ENCODE peak calls at places on chromosomes 13 and 19, in four cellular contexts. G is adrenal gland, B is SJSA1, J is A549. D is an unnamed sample.

GRCh38 chr13:114004416-114005205 is 30.7 kb upstream of the C13orf46 start:
- DNase-seq in G (no peak), B (no peak), J (no peak), D (no peak)

GRCh38 chr13:90800082-90800746 is 547.3 kb upstream of the MIR17HG start:
- DNase-seq in G (peak; percentile 57), B (no peak), J (no peak), D (no peak)

GRCh38 chr13:50203256-50204083 is 188.2 kb downstream of the KCNRG start:
- DNase-seq in G (no peak), B (no peak), J (no peak), D (no peak)

GRCh38 chr13:114208134-114208533 is 26.6 kb upstream of the CDC16 start:
- DNase-seq in G (no peak), B (no peak), J (no peak), D (no peak)

GRCh38 chr19:46856062-46857022 is 4.5 kb upstream of the ARHGAP35 start:
- DNase-seq in G (peak; percentile 96), B (peak; percentile 97), J (peak; percentile 99), D (peak; percentile 78)

GRCh38 chr19:35395762-35396199 is 24.9 kb downstream of the GPR42 start:
- DNase-seq in G (peak; percentile 77), B (no peak), J (no peak), D (no peak)

GRCh38 chr19:46678110-46678732 is 17.2 kb upstream of the DACT3 start:
- DNase-seq in G (no peak), B (peak; percentile 64), J (peak; percentile 64), D (no peak)

GRCh38 chr13:92315265-92315664 is 911.3 kb upstream of the GPC6 start:
- DNase-seq in G (no peak), B (no peak), J (no peak), D (no peak)

GRCh38 chr19:50275577-50276368 is 53.4 kb downstream of the KCNC3 start:
- DNase-seq in G (no peak), B (no peak), J (no peak), D (no peak)

GRCh38 chr13:91158015-91158390 is 189.5 kb upstream of the MIR17HG start:
- DNase-seq in G (no peak), B (no peak), J (no peak), D (no peak)

GRCh38 chr19:57675881-57676280 is 5.9 kb upstream of the ZNF551 start:
- DNase-seq in G (no peak), B (no peak), J (no peak), D (no peak)

GRCh38 chr13:102286326-102286725 is 115.5 kb downstream of the FGF14 start:
- DNase-seq in G (no peak), B (no peak), J (peak; percentile 0), D (no peak)

GRCh38 chr13:32315255-32316029 is at the start of the genes BRCA2 and ZAR1L:
- DNase-seq in G (peak; percentile 87), B (peak; percentile 89), J (peak; percentile 46), D (peak; percentile 63)

GRCh38 chr13:91356919-91357612 is 9.6 kb downstream of the MIR17HG start:
- DNase-seq in G (no peak), B (no peak), J (no peak), D (no peak)

GRCh38 chr19:13053761-13054604 is 48.7 kb downstream of the LYL1 start:
- DNase-seq in G (peak; percentile 50), B (peak; percentile 99), J (no peak), D (no peak)

GRCh38 chr13:80251403-80251802 is 89.5 kb downstream of the SPRY2 start:
- DNase-seq in G (no peak), B (no peak), J (no peak), D (no peak)

GRCh38 chr19:2302319-2303208 is 5.4 kb downstream of the LINGO3 start:
- DNase-seq in G (peak; percentile 56), B (no peak), J (no peak), D (no peak)

GRCh38 chr13:73696713-73697112 is 437.5 kb downstream of the KLF12 start:
- DNase-seq in G (no peak), B (no peak), J (no peak), D (no peak)

GRCh38 chr13:70792121-70792520 is 683.9 kb upstream of the KLHL1 start:
- DNase-seq in G (no peak), B (no peak), J (no peak), D (no peak)

GRCh38 chr19:10718205-10719196 is 622 bp downstream of the DNM2 start:
- DNase-seq in G (peak; percentile 51), B (peak; percentile 56), J (no peak), D (no peak)

GRCh38 chr13:46386996-46387851 is at the start of gene RUBCNL:
- DNase-seq in G (no peak), B (no peak), J (no peak), D (no peak)

GRCh38 chr13:99955107-99955746 is 16.3 kb downstream of the ZIC5 start:
- DNase-seq in G (no peak), B (no peak), J (no peak), D (no peak)

GRCh38 chr19:35170359-35171061 is 16.0 kb downstream of the FXYD5 start:
- DNase-seq in G (no peak), B (peak; percentile 32), J (no peak), D (no peak)

DNA sequence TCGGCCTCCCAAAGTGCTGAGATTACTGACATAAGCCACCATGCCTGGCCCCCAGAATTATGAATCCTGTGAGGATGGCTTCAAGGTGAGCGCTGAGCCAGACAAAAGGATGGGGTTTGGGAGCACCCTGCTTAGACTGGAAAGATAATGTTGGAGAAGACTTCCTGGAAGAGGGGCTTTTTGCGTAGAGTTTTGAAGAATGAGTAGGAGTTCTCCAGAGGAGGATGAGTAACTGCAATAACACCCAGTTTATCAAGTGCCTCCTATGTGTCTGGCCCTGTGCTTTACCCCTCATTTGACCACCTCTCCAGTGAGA is 641 bp upstream of the GDF15 start:
- DNase-seq in G (no peak), B (no peak), J (no peak), D (no peak)
- H3K4me3 ChIP-seq in G (no peak overlapping the region), B (no peak overlapping the region), J (no peak overlapping the region), D (no peak overlapping the region)

DNA sequence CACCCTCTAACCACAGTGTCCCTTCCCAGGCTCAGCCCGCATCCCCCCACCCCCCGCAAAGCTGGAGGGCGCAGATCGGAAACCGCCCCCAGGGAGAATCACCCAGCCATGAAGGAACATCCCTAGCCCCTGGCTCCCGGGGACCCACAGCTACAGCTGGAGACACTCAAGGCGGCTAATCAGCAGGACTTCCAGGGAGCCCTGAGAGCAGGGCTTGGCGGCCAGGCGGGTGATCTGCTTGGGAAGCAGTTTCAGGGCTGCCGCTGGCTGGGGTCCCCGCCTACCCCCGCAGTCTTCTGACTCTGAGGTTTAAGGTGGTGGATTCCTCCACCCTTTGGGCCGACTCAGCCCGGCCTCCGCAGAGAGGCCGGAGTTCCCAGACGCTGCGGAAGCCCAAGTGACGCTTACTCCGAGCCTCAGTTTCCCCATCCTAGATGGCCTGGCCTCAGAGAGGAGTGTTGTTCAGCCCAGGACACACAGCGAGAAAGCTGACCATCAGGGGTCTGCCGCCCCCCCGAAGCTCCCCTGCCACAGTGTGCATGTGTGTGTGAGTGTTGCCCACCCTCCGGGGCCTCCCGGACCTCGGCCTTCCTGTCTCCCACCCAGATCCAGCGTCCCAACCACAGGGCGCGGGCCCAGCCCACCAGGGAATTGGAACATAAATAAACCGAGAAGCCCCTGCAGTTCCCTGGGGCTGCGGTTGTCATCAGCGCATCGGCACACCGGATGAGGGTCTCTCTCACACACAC is 9.8 kb downstream of the FUT6 start:
- DNase-seq in G (no peak), B (no peak), J (no peak), D (no peak)
- H3K4me3 ChIP-seq in G (no peak overlapping the region), B (no peak overlapping the region), J (no peak overlapping the region), D (peak overlapping the region; percentile 97)

GRCh38 chr19:38733241-38733492 is 11.1 kb downstream of the CAPN12 start:
- DNase-seq in G (no peak), B (no peak), J (no peak), D (no peak)

GRCh38 chr19:38734426-38735256 is 9.6 kb downstream of the CAPN12 start:
- DNase-seq in G (no peak), B (peak; percentile 44), J (peak; percentile 67), D (no peak)

GRCh38 chr19:38733493-38734175 is 10.6 kb downstream of the CAPN12 start:
- DNase-seq in G (no peak), B (peak; percentile 42), J (peak; percentile 65), D (no peak)

GRCh38 chr19:38735257-38735686 is 9.0 kb downstream of the CAPN12 start:
- DNase-seq in G (no peak), B (peak; percentile 42), J (peak; percentile 69), D (no peak)

DNA sequence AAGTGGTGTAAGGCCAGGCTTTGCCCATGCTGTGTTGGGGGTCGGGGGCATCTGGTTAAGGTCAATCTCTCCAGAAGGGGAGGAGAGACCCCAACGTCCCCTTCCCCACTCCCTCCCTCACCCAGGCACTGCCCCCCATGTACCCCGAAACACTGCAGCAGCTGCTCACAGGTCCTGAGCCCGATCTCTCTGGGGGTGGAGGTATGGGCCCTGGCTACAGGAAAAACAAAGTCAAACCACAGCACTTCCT is 10.2 kb downstream of the CAPN12 start:
- DNase-seq in G (no peak), B (peak; percentile 41), J (peak; percentile 73), D (no peak)
- H3K4me3 ChIP-seq in G (no peak overlapping the region), B (no peak overlapping the region), J (no peak overlapping the region), D (no peak overlapping the region)

DNA sequence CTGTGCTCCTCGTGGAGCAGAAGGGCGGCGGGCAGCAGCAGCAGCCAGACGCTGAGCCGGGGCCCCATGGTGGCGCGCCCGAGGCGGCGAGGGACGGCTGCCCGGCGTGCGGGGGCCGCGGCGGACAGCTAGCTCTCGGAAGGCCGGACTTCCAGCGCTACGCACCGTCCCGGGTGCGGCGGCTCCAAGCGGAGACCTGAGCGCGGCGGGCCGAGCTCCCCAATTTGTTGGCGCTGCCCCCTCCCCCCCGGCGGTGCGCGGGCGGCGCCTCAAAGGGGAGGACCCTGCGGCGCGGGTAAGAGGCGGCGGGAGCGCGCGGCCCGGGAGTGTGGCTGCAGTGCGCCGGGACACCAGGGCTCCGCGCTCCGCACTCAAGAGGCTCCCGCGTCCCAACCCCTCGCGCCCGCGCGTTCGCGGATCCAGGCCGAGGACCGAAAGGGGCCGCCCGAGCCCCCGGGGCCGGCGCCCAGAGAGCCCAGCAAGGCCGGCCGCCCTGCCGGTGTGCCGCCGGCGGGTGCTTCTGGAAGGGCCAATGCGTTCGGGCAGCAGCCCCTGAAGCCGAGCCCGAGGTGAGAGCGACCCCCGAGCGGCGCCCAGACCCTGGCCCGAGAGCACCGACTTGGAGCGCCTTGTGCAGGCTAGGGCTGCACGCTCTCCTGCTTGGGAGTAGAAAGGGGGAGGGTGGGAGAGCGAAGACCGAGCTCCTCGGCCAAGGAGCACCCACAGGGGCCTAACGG is at the start of the genes COL4A1 and COL4A2:
- DNase-seq in G (no peak), B (peak; percentile 80), J (no peak), D (peak; percentile 42)
- H3K4me3 ChIP-seq in G (no peak within 1 kb of the TSS), B (peak within 1 kb of the TSS; percentile 93), J (peak within 1 kb of the TSS; percentile 92), D (peak within 1 kb of the TSS; percentile 73)

GRCh38 chr19:17088552-17088951 is 13.0 kb downstream of the MYO9B start:
- DNase-seq in G (no peak), B (no peak), J (no peak), D (no peak)

GRCh38 chr19:17086811-17087210 is 11.2 kb downstream of the MYO9B start:
- DNase-seq in G (no peak), B (no peak), J (no peak), D (no peak)

GRCh38 chr19:17091758-17092333 is 16.3 kb downstream of the MYO9B start:
- DNase-seq in G (peak; percentile 65), B (no peak), J (no peak), D (no peak)

GRCh38 chr19:17090501-17091074 is 15.0 kb downstream of the MYO9B start:
- DNase-seq in G (peak; percentile 64), B (no peak), J (no peak), D (no peak)

GRCh38 chr19:17089238-17089637 is 13.7 kb downstream of the MYO9B start:
- DNase-seq in G (no peak), B (peak; percentile 83), J (no peak), D (no peak)
- H3K4me3 ChIP-seq in G (no peak overlapping the region), B (no peak overlapping the region), J (no peak overlapping the region), D (no peak overlapping the region)